ENCODE peak calls at places on chromosome 4, in nine cellular contexts. One of them, this sample, is unnamed.
A peak's percentile ranks its signal among the peaks of the same experiment; 100 is the strongest.

GRCh38 chr4:81541546-81541945 is 69.8 kb upstream of the RASGEF1B start:
- DNase-seq in CD4-positive, alpha-beta memory T cell: no peak
- DNase-seq in keratinocyte: no peak
- DNase-seq in H9: no peak
- DNase-seq in cardiac muscle cell: no peak
- DNase-seq in heart right ventricle: no peak
- DNase-seq in GM23248: no peak
- DNase-seq in SK-N-SH: no peak
- DNase-seq in K562: no peak
- DNase-seq in this sample: no peak

GRCh38 chr4:143336828-143337599 is at the start of gene GAB1:
- DNase-seq in CD4-positive, alpha-beta memory T cell: no peak
- DNase-seq in SK-N-SH: peak; percentile 82
- DNase-seq in GM23248: peak; percentile 90
- DNase-seq in cardiac muscle cell: peak; percentile 86
- DNase-seq in K562: peak; percentile 67
- DNase-seq in H9: peak; percentile 85
- DNase-seq in heart right ventricle: peak; percentile 80
- DNase-seq in keratinocyte: no peak
- DNase-seq in this sample: peak; percentile 91

GRCh38 chr4:39620551-39620950 is 18.1 kb downstream of the SMIM14 start:
- DNase-seq in keratinocyte: no peak
- DNase-seq in SK-N-SH: no peak
- DNase-seq in heart right ventricle: no peak
- DNase-seq in cardiac muscle cell: no peak
- DNase-seq in GM23248: peak; percentile 58
- DNase-seq in K562: no peak
- DNase-seq in H9: no peak
- DNase-seq in CD4-positive, alpha-beta memory T cell: no peak
- DNase-seq in this sample: no peak

GRCh38 chr4:3765271-3766206 is 646 bp upstream of the ADRA2C start:
- DNase-seq in GM23248: peak; percentile 77
- DNase-seq in H9: peak; percentile 83
- DNase-seq in heart right ventricle: peak; percentile 31
- DNase-seq in K562: peak; percentile 75
- DNase-seq in SK-N-SH: peak; percentile 91
- DNase-seq in cardiac muscle cell: peak; percentile 84
- DNase-seq in keratinocyte: no peak
- DNase-seq in CD4-positive, alpha-beta memory T cell: no peak
- DNase-seq in this sample: peak; percentile 68

GRCh38 chr4:87835192-87835591 is 2.4 kb downstream of the MEPE start:
- DNase-seq in GM23248: peak; percentile 41
- DNase-seq in heart right ventricle: no peak
- DNase-seq in K562: no peak
- DNase-seq in keratinocyte: no peak
- DNase-seq in CD4-positive, alpha-beta memory T cell: no peak
- DNase-seq in SK-N-SH: no peak
- DNase-seq in H9: no peak
- DNase-seq in cardiac muscle cell: no peak
- DNase-seq in this sample: no peak

GRCh38 chr4:56739104-56739777 is 58.1 kb upstream of the HOPX start:
- DNase-seq in cardiac muscle cell: no peak
- DNase-seq in heart right ventricle: no peak
- DNase-seq in K562: no peak
- DNase-seq in keratinocyte: no peak
- DNase-seq in SK-N-SH: no peak
- DNase-seq in H9: no peak
- DNase-seq in CD4-positive, alpha-beta memory T cell: no peak
- DNase-seq in GM23248: peak; percentile 44
- DNase-seq in this sample: no peak

GRCh38 chr4:142778430-142778829 is 67.7 kb downstream of the INPP4B start:
- DNase-seq in K562: no peak
- DNase-seq in H9: no peak
- DNase-seq in keratinocyte: no peak
- DNase-seq in cardiac muscle cell: no peak
- DNase-seq in SK-N-SH: no peak
- DNase-seq in GM23248: peak; percentile 80
- DNase-seq in CD4-positive, alpha-beta memory T cell: no peak
- DNase-seq in heart right ventricle: no peak
- DNase-seq in this sample: no peak

GRCh38 chr4:141636771-141637460 is 533 bp downstream of the IL15 start:
- DNase-seq in keratinocyte: no peak
- DNase-seq in CD4-positive, alpha-beta memory T cell: peak; percentile 32
- DNase-seq in K562: peak; percentile 5
- DNase-seq in cardiac muscle cell: peak; percentile 75
- DNase-seq in heart right ventricle: peak; percentile 57
- DNase-seq in H9: peak; percentile 61
- DNase-seq in SK-N-SH: peak; percentile 81
- DNase-seq in GM23248: peak; percentile 84
- DNase-seq in this sample: peak; percentile 56

DNA sequence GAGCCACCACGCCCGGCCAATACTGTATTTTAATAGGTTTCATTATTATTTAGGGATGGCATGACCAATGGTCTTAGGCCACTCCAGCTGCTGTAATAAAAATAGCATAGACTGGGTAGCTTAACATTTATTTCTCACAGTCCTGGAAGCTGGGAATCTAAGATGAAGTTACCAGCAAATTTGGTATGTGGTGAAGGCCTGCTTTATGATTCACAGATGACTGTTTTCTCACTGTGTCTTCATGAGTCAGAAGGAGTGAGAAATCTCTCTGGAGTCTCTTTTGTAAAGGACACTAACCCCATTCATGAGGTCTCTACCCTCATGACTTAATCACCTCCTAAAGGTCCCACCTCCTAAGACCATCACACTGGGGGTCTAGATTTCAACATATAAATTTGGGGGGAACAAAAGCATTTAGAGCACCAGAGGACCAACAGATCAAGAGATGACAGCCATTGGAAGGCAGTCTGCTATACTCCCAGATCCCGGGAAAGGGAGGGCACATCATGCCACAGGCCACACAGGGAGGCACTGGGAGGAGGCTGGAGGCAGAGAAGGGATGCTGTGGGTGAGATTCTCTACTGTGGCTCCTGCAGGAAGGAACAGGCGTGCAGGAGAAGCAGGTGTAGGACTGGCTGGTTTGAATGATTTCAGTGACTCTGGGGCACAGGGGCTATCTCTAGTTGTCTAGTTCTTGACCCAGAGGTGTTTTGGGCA is 335.8 kb upstream of the SFRP2 start:
- DNase-seq in CD4-positive, alpha-beta memory T cell: no peak
- DNase-seq in SK-N-SH: no peak
- DNase-seq in cardiac muscle cell: no peak
- DNase-seq in GM23248: peak; percentile 96
- DNase-seq in K562: no peak
- DNase-seq in keratinocyte: peak; percentile 66
- DNase-seq in heart right ventricle: no peak
- DNase-seq in H9: no peak
- DNase-seq in this sample: no peak
- H3K27ac ChIP-seq in CD4-positive, alpha-beta memory T cell: no peak overlapping the region
- H3K27ac ChIP-seq in SK-N-SH: peak overlapping the region; percentile 41
- H3K27ac ChIP-seq in cardiac muscle cell: no peak overlapping the region
- H3K27ac ChIP-seq in GM23248: peak overlapping the region; percentile 90
- H3K27ac ChIP-seq in K562: no peak overlapping the region
- H3K27ac ChIP-seq in keratinocyte: peak overlapping the region; percentile 46
- H3K27ac ChIP-seq in heart right ventricle: no peak overlapping the region
- H3K27ac ChIP-seq in H9: no peak overlapping the region
- H3K27ac ChIP-seq in this sample: no peak overlapping the region

GRCh38 chr4:19259920-19260319 is 991.8 kb upstream of the SLIT2 start:
- DNase-seq in H9: no peak
- DNase-seq in GM23248: no peak
- DNase-seq in K562: no peak
- DNase-seq in heart right ventricle: no peak
- DNase-seq in cardiac muscle cell: peak; percentile 13
- DNase-seq in SK-N-SH: no peak
- DNase-seq in CD4-positive, alpha-beta memory T cell: no peak
- DNase-seq in keratinocyte: no peak
- DNase-seq in this sample: no peak
- H3K4me1 ChIP-seq in H9: no peaks in the 10 kb centered on the region
- H3K4me1 ChIP-seq in GM23248: no peaks in the 10 kb centered on the region
- H3K4me1 ChIP-seq in K562: no peaks in the 10 kb centered on the region
- H3K4me1 ChIP-seq in heart right ventricle: no peaks in the 10 kb centered on the region
- H3K4me1 ChIP-seq in cardiac muscle cell: peaks cover 4% of the 10 kb centered on the region
- H3K4me1 ChIP-seq in SK-N-SH: no peaks in the 10 kb centered on the region
- H3K4me1 ChIP-seq in CD4-positive, alpha-beta memory T cell: no peaks in the 10 kb centered on the region
- H3K4me1 ChIP-seq in keratinocyte: no peaks in the 10 kb centered on the region
- H3K4me1 ChIP-seq in this sample: no peaks in the 10 kb centered on the region

DNA sequence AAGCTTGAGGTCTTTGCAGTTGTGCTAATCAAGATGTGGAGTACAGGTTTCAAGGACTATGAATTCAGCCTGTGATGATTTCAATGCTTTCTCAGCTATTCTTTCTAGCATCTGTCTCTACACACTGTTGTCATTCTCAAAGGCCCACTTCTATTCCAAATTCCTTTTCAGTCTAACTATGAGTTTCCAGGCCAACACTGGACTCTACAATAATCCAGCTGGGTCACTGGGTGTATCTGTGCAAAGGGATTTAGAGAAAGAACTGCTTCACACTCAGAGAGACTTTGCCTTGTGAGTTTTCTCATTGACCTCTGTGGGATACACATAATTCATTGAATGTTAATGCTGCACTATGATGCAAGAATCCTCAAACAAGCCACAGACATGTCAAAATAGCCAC is 171.7 kb upstream of the CLNK start:
- DNase-seq in H9: no peak
- DNase-seq in keratinocyte: no peak
- DNase-seq in GM23248: no peak
- DNase-seq in CD4-positive, alpha-beta memory T cell: no peak
- DNase-seq in heart right ventricle: no peak
- DNase-seq in K562: no peak
- DNase-seq in SK-N-SH: no peak
- DNase-seq in cardiac muscle cell: no peak
- DNase-seq in this sample: no peak
- H3K9me3 ChIP-seq in H9: no peaks in the 10 kb centered on the region
- H3K9me3 ChIP-seq in keratinocyte: no peaks in the 10 kb centered on the region
- H3K9me3 ChIP-seq in GM23248: peaks cover 2% of the 10 kb centered on the region
- H3K9me3 ChIP-seq in CD4-positive, alpha-beta memory T cell: no peaks in the 10 kb centered on the region
- H3K9me3 ChIP-seq in heart right ventricle: peaks cover 18% of the 10 kb centered on the region
- H3K9me3 ChIP-seq in K562: no peaks in the 10 kb centered on the region
- H3K9me3 ChIP-seq in SK-N-SH: peaks cover 6% of the 10 kb centered on the region
- H3K9me3 ChIP-seq in cardiac muscle cell: no peaks in the 10 kb centered on the region
- H3K9me3 ChIP-seq in this sample: no peaks in the 10 kb centered on the region

GRCh38 chr4:147941373-147941772 is 209.5 kb downstream of the ARHGAP10 start:
- DNase-seq in heart right ventricle: no peak
- DNase-seq in CD4-positive, alpha-beta memory T cell: no peak
- DNase-seq in SK-N-SH: no peak
- DNase-seq in K562: no peak
- DNase-seq in cardiac muscle cell: no peak
- DNase-seq in keratinocyte: no peak
- DNase-seq in GM23248: no peak
- DNase-seq in H9: no peak
- DNase-seq in this sample: no peak

GRCh38 chr4:147944264-147944663 is 212.4 kb downstream of the ARHGAP10 start:
- DNase-seq in keratinocyte: no peak
- DNase-seq in H9: no peak
- DNase-seq in heart right ventricle: no peak
- DNase-seq in SK-N-SH: no peak
- DNase-seq in cardiac muscle cell: no peak
- DNase-seq in K562: no peak
- DNase-seq in GM23248: no peak
- DNase-seq in CD4-positive, alpha-beta memory T cell: no peak
- DNase-seq in this sample: no peak

GRCh38 chr4:147942729-147943128 is 210.8 kb downstream of the ARHGAP10 start:
- DNase-seq in SK-N-SH: no peak
- DNase-seq in heart right ventricle: no peak
- DNase-seq in GM23248: peak; percentile 19
- DNase-seq in H9: no peak
- DNase-seq in keratinocyte: no peak
- DNase-seq in K562: no peak
- DNase-seq in CD4-positive, alpha-beta memory T cell: no peak
- DNase-seq in cardiac muscle cell: no peak
- DNase-seq in this sample: no peak

GRCh38 chr4:147944670-147945260 is 212.9 kb downstream of the ARHGAP10 start:
- DNase-seq in CD4-positive, alpha-beta memory T cell: no peak
- DNase-seq in keratinocyte: no peak
- DNase-seq in heart right ventricle: no peak
- DNase-seq in cardiac muscle cell: no peak
- DNase-seq in K562: no peak
- DNase-seq in GM23248: no peak
- DNase-seq in SK-N-SH: no peak
- DNase-seq in H9: no peak
- DNase-seq in this sample: no peak

GRCh38 chr4:147943159-147943638 is 211.3 kb downstream of the ARHGAP10 start:
- DNase-seq in K562: no peak
- DNase-seq in GM23248: no peak
- DNase-seq in CD4-positive, alpha-beta memory T cell: peak; percentile 37
- DNase-seq in SK-N-SH: no peak
- DNase-seq in cardiac muscle cell: no peak
- DNase-seq in keratinocyte: no peak
- DNase-seq in heart right ventricle: no peak
- DNase-seq in H9: no peak
- DNase-seq in this sample: no peak
- H3K27ac ChIP-seq in K562: no peak overlapping the region
- H3K27ac ChIP-seq in GM23248: no peak overlapping the region
- H3K27ac ChIP-seq in CD4-positive, alpha-beta memory T cell: peak overlapping the region; percentile 23
- H3K27ac ChIP-seq in SK-N-SH: no peak overlapping the region
- H3K27ac ChIP-seq in cardiac muscle cell: no peak overlapping the region
- H3K27ac ChIP-seq in keratinocyte: no peak overlapping the region
- H3K27ac ChIP-seq in heart right ventricle: peak overlapping the region; percentile 8
- H3K27ac ChIP-seq in H9: no peak overlapping the region
- H3K27ac ChIP-seq in this sample: no peak overlapping the region

GRCh38 chr4:100695039-100695654 is 177.3 kb upstream of the EMCN start:
- DNase-seq in heart right ventricle: no peak
- DNase-seq in H9: no peak
- DNase-seq in SK-N-SH: no peak
- DNase-seq in GM23248: no peak
- DNase-seq in keratinocyte: no peak
- DNase-seq in cardiac muscle cell: no peak
- DNase-seq in K562: no peak
- DNase-seq in CD4-positive, alpha-beta memory T cell: no peak
- DNase-seq in this sample: no peak

GRCh38 chr4:100694467-100694866 is 176.6 kb upstream of the EMCN start:
- DNase-seq in CD4-positive, alpha-beta memory T cell: no peak
- DNase-seq in SK-N-SH: peak; percentile 6
- DNase-seq in cardiac muscle cell: no peak
- DNase-seq in GM23248: no peak
- DNase-seq in keratinocyte: no peak
- DNase-seq in K562: no peak
- DNase-seq in heart right ventricle: no peak
- DNase-seq in H9: no peak
- DNase-seq in this sample: no peak

GRCh38 chr4:100688368-100688767 is 170.5 kb upstream of the EMCN start:
- DNase-seq in CD4-positive, alpha-beta memory T cell: no peak
- DNase-seq in K562: no peak
- DNase-seq in GM23248: no peak
- DNase-seq in keratinocyte: no peak
- DNase-seq in SK-N-SH: no peak
- DNase-seq in heart right ventricle: no peak
- DNase-seq in H9: no peak
- DNase-seq in cardiac muscle cell: no peak
- DNase-seq in this sample: no peak

GRCh38 chr4:100695871-100696270 is 178.0 kb upstream of the EMCN start:
- DNase-seq in SK-N-SH: no peak
- DNase-seq in cardiac muscle cell: no peak
- DNase-seq in CD4-positive, alpha-beta memory T cell: no peak
- DNase-seq in K562: no peak
- DNase-seq in keratinocyte: no peak
- DNase-seq in GM23248: no peak
- DNase-seq in heart right ventricle: no peak
- DNase-seq in H9: no peak
- DNase-seq in this sample: no peak

GRCh38 chr4:100690812-100691211 is 173.0 kb upstream of the EMCN start:
- DNase-seq in H9: no peak
- DNase-seq in CD4-positive, alpha-beta memory T cell: no peak
- DNase-seq in heart right ventricle: no peak
- DNase-seq in SK-N-SH: no peak
- DNase-seq in cardiac muscle cell: no peak
- DNase-seq in K562: no peak
- DNase-seq in keratinocyte: no peak
- DNase-seq in GM23248: no peak
- DNase-seq in this sample: no peak
- H3K4me1 ChIP-seq in H9: no peaks in the 10 kb centered on the region
- H3K4me1 ChIP-seq in CD4-positive, alpha-beta memory T cell: no peaks in the 10 kb centered on the region
- H3K4me1 ChIP-seq in heart right ventricle: no peaks in the 10 kb centered on the region
- H3K4me1 ChIP-seq in SK-N-SH: no peaks in the 10 kb centered on the region
- H3K4me1 ChIP-seq in cardiac muscle cell: peaks cover 6% of the 10 kb centered on the region
- H3K4me1 ChIP-seq in K562: no peaks in the 10 kb centered on the region
- H3K4me1 ChIP-seq in keratinocyte: no peaks in the 10 kb centered on the region
- H3K4me1 ChIP-seq in GM23248: no peaks in the 10 kb centered on the region
- H3K4me1 ChIP-seq in this sample: no peaks in the 10 kb centered on the region